ENCODE peak calls at places on chromosome 15, in nine cellular contexts. Y is transverse colon, V is K562, W is H1, H is suprapubic skin, T is ovary, L is IMR-90, A is adrenal gland, X is stomach. Q is an unnamed sample.
A peak's percentile ranks its signal among the peaks of the same experiment; 100 is the strongest.

GRCh38 chr15:27324871-27325270 is 353.9 kb downstream of the GABRG3 start:
- DNase-seq in Y (no peak), V (no peak), T (no peak), L (no peak), X (no peak), W (no peak), H (no peak), A (no peak), Q (no peak)

GRCh38 chr15:40845511-40846284 is 1.9 kb downstream of the SPINT1 start:
- DNase-seq in Y (peak; percentile 87), W (no peak), L (no peak), V (no peak), H (no peak), A (no peak), T (no peak), X (peak; percentile 90), Q (no peak)

GRCh38 chr15:50435772-50436171 is 11.6 kb downstream of the USP8 start:
- DNase-seq in H (no peak), A (no peak), L (no peak), T (no peak), X (no peak), V (no peak), Y (no peak), W (no peak), Q (no peak)

GRCh38 chr15:76366714-76367113 is 30.1 kb downstream of the ISL2 start:
- DNase-seq in A (no peak), H (no peak), V (no peak), L (no peak), Y (peak; percentile 91), X (no peak), T (no peak), W (no peak), Q (no peak)

GRCh38 chr15:29613951-29614382 is 208.3 kb downstream of the TJP1 start:
- DNase-seq in X (no peak), T (no peak), A (no peak), Y (no peak), L (no peak), V (peak; percentile 62), H (no peak), W (peak; percentile 67), Q (no peak)

GRCh38 chr15:58165661-58166060 is 27.5 kb downstream of the AQP9 start:
- DNase-seq in H (no peak), A (peak; percentile 71), T (peak; percentile 66), L (peak; percentile 9), Y (no peak), W (no peak), V (no peak), X (peak; percentile 76), Q (peak; percentile 43)

GRCh38 chr15:35557544-35557943 is 11.6 kb upstream of the DPH6 start:
- DNase-seq in L (peak; percentile 90), A (no peak), Y (no peak), H (no peak), X (no peak), V (peak; percentile 75), W (no peak), T (no peak), Q (no peak)

GRCh38 chr15:91445701-91446100 is 345.6 kb downstream of the SV2B start:
- DNase-seq in H (no peak), Y (no peak), L (peak; percentile 4), X (no peak), V (no peak), T (no peak), W (no peak), A (no peak), Q (no peak)

DNA sequence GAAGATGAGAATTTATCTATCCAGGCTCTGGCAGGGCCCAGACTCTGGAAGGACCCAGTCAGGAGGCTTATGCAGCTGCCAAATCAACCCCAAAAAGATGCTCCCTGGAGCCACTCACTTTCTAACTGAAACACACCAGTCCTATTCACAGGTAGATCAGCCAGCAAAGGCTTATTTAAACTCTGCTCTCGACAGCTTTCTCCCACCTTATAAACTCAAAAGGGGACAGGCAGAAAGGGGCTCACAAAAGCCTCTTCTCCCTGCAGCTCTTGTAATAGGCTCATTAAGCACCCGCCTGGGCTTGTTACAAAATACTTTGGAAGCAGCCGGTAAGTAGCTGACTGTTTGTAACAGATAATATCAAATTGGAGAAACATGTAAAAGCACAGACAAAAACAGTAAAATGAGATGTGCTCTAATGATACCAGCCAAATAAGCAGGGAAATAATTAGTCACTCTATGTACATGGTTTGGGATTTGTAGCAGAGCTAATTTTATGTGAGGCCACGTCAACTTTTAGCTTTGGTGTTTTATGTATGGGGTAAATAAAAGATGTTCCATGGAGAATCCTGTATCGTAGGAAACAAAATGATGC is 213.8 kb downstream of the NR2F2 start:
- DNase-seq in H (no peak), X (no peak), V (no peak), A (no peak), Y (no peak), W (no peak), T (no peak), L (no peak), Q (no peak)
- TF ChIP-seq CTCF in H (no peak), X (no peak), V (no peak), A (no peak), Y (no peak), W (no peak), T (no peak), L (no peak), Q (no peak)

GRCh38 chr15:68190048-68190447 is 15.1 kb downstream of the CALML4 start:
- DNase-seq in L (no peak), T (no peak), V (no peak), X (no peak), A (no peak), H (no peak), W (no peak), Y (no peak), Q (no peak)
- TF ChIP-seq POLR2A in L (no peak), T (no peak), V (no peak), X (no peak), A (no peak), H (no peak), W (no peak), Y (no peak), Q (no peak)

GRCh38 chr15:100132309-100132708 is 209.5 kb downstream of the ADAMTS17 start:
- DNase-seq in T (no peak), A (no peak), V (no peak), Y (no peak), H (no peak), L (no peak), X (no peak), W (no peak), Q (no peak)

GRCh38 chr15:100133981-100134711 is 207.6 kb downstream of the ADAMTS17 start:
- DNase-seq in W (no peak), L (no peak), V (no peak), Y (no peak), A (no peak), X (no peak), T (no peak), H (no peak), Q (no peak)

GRCh38 chr15:100129677-100130076 is 212.1 kb downstream of the ADAMTS17 start:
- DNase-seq in X (no peak), A (no peak), W (no peak), T (no peak), V (peak; percentile 23), H (no peak), Y (no peak), L (no peak), Q (no peak)

GRCh38 chr15:100133001-100133400 is 208.8 kb downstream of the ADAMTS17 start:
- DNase-seq in X (no peak), L (no peak), W (peak; percentile 51), Y (no peak), V (no peak), H (no peak), T (no peak), A (no peak), Q (no peak)

DNA sequence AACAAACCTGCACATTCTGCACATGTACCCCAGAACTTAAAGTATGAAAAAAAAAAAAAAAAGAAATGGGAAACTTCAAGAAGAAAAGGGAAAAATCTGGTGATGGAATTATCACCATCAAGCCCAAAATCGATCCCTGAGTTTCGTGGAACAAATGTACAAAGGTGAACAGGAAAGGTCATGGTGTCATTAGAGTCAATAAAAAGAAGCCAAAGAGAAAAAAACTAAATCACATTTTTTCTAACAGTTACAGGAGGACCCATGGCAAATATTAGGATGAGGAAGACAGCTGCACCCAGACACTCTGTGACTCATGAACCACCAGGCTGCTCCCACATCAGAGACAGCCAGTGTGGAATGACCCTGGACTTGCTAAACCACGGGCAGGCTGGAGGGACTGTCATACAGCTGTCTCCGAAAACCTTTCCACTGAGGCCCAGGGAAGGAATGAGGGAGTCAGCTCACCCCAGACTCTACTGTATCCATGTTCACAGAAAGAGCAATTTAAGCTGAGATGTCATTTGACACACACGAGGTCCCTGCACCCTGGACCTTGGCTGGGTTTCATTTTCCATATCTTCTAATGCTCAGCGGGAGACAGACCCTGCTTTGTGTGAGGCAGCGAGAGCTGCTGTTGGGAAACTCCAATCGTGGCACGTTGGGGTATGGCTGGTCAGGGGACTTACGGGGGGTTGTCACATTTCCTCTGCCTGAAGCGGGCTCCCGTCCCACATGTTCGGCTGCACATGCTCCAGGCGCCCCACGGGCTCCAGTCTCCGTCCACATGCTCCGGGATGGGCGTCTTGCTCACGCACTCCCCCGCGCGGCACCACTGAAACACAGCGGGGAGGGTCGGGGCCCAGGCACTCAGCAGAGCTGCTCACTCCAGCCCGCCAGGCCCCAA is 210.2 kb downstream of the ADAMTS17 start:
- DNase-seq in L (peak; percentile 39), H (no peak), T (no peak), Y (peak; percentile 24), A (peak; percentile 65), X (peak; percentile 41), V (peak; percentile 78), W (no peak), Q (no peak)
- TF ChIP-seq CTCF in L (peak; percentile 43), H (no peak), T (no peak), Y (no peak), A (peak; percentile 45), X (peak; percentile 35), V (peak; percentile 76), W (peak; percentile 10), Q (peak; percentile 68)

GRCh38 chr15:64163662-64164362 is 990 bp upstream of the PPIB start:
- DNase-seq in W (no peak), X (peak; percentile 43), A (peak; percentile 73), L (no peak), T (no peak), Y (no peak), V (no peak), H (no peak), Q (no peak)

GRCh38 chr15:64164436-64164835 is 1.6 kb upstream of the PPIB start:
- DNase-seq in A (no peak), X (no peak), L (no peak), V (no peak), H (no peak), T (no peak), W (no peak), Y (no peak), Q (no peak)

GRCh38 chr15:64161688-64162477 is 939 bp downstream of the PPIB start:
- DNase-seq in V (no peak), Y (no peak), X (no peak), L (no peak), W (no peak), T (no peak), A (no peak), H (no peak), Q (no peak)

GRCh38 chr15:64162478-64162868 is 349 bp downstream of the PPIB start:
- DNase-seq in L (no peak), V (no peak), W (no peak), T (no peak), X (no peak), H (peak; percentile 82), Y (no peak), A (no peak), Q (peak; percentile 26)

DNA sequence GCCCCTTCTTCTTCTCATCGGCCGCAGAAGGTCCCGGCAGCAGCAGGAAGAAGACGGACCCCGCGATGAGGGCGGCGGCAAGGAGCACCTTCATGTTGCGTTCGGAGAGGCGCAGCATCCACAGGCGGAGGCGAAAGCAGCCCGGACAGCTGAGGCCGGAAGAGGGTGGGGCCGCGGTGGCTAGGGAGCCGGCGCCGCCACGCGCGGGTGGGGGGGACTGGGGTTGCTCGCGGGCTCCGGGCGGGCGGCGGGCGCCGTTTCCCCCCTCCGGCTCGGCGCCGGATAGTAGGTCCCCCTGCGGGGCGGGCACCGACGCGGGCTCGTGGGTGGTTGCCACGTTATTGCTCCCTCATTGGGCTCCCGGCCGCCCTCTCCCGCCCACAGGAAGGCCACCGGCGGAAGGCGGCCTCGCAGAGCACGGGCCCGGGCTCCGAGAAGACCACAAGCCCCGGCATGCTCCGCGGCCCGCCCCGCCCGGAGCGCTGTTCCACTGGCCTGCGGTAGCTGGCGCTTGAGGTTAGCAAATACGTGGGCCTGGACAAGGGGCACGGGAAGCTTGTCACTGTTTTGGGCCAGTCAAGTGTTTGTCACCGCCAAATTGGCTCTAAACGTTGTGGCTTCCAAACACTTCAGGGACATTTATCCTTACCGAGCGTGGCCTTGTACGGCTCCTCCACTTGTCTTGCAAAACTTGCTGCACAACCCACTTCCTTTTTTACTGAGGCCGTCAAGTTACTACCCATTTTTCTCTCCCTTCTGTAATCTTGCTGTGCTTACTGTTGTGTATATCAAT is at the start of gene PPIB:
- DNase-seq in Y (peak; percentile 98), X (peak; percentile 99), T (peak; percentile 99), H (peak; percentile 98), A (peak; percentile 98), V (peak; percentile 96), W (peak; percentile 90), L (peak; percentile 97), Q (peak; percentile 93)
- TF ChIP-seq POLR2A in Y (peak; percentile 85), X (no peak), T (peak; percentile 77), H (peak; percentile 70), A (peak; percentile 70), V (peak; percentile 98), W (peak; percentile 79), L (peak; percentile 98), Q (peak; percentile 77)